ENCODE peak calls at places on chromosomes 16 and 17, in ten cellular contexts. F is iPS-NIHi11; V is AG04449; S is T-cell; R is Ammon's horn; W is fibroblast of the conjunctiva; J is caudate nucleus; G is AG08396; B is fibroblast of lung; L is activated CD4-positive, alpha-beta memory T cell treated with anti-CD3 and anti-CD28 coated beads for 36 hours. M is an unnamed sample.

GRCh38 chr16:66616592-66616991 is 12.1 kb downstream of the CMTM3 start:
- DNase-seq in F (no peak), V (no peak), S (no peak), R (no peak), W (no peak), J (no peak), G (no peak), B (no peak), L (no peak), M (no peak)

GRCh38 chr17:71966459-71967313 is 154.1 kb upstream of the SOX9 start:
- DNase-seq in F (no peak), V (no peak), S (no peak), R (peak), W (no peak), J (no peak), G (no peak), B (no peak), L (no peak), M (no peak)

GRCh38 chr17:80968602-80969029 is 23.0 kb upstream of the CHMP6 start:
- DNase-seq in F (no peak), V (no peak), S (no peak), R (peak), W (no peak), J (no peak), G (peak), B (peak), L (no peak), M (no peak)

GRCh38 chr16:83929811-83930555 is 23.1 kb upstream of the OSGIN1 start:
- DNase-seq in F (no peak), V (no peak), S (no peak), R (no peak), W (no peak), J (no peak), G (no peak), B (no peak), L (no peak), M (no peak)

GRCh38 chr16:10088380-10088793 is 93.8 kb downstream of the GRIN2A start:
- DNase-seq in F (no peak), V (no peak), S (no peak), R (peak), W (peak), J (no peak), G (no peak), B (no peak), L (no peak), M (no peak)

GRCh38 chr16:22764662-22765302 is 49.2 kb upstream of the HS3ST2 start:
- DNase-seq in F (no peak), V (no peak), S (no peak), R (no peak), W (no peak), J (no peak), G (no peak), B (no peak), L (no peak), M (no peak)

GRCh38 chr17:20091161-20092029 is 82.2 kb downstream of the SPECC1 start:
- DNase-seq in F (no peak), V (no peak), S (no peak), R (no peak), W (peak), J (no peak), G (no peak), B (peak), L (no peak), M (no peak)

GRCh38 chr16:73166394-73166971 is 118.6 kb upstream of the ZFHX3 start:
- DNase-seq in F (peak), V (no peak), S (no peak), R (peak), W (no peak), J (no peak), G (peak), B (no peak), L (no peak), M (no peak)

GRCh38 chr17:29086628-29087332 is 43.8 kb downstream of the PIPOX start:
- DNase-seq in F (peak), V (no peak), S (no peak), R (no peak), W (no peak), J (no peak), G (no peak), B (no peak), L (no peak), M (no peak)

GRCh38 chr16:15855704-15856003 is 1.2 kb downstream of the MYH11 start:
- DNase-seq in F (no peak), V (no peak), S (no peak), R (no peak), W (no peak), J (no peak), G (no peak), B (no peak), L (no peak), M (no peak)

GRCh38 chr17:73170921-73171320 is 6.1 kb downstream of the SSTR2 start:
- DNase-seq in F (no peak), V (no peak), S (no peak), R (no peak), W (no peak), J (no peak), G (no peak), B (no peak), L (no peak), M (no peak)

GRCh38 chr16:67528222-67528869 is at the start of gene RIPOR1:
- DNase-seq in F (peak), V (no peak), S (peak), R (peak), W (no peak), J (peak), G (peak), B (no peak), L (peak), M (no peak)

GRCh38 chr16:74740795-74741304 is 33.8 kb downstream of the FA2H start:
- DNase-seq in F (no peak), V (no peak), S (no peak), R (peak), W (no peak), J (peak), G (peak), B (peak), L (no peak), M (no peak)

GRCh38 chr16:70725912-70726828 is 40.3 kb upstream of the MTSS2 start:
- DNase-seq in F (no peak), V (no peak), S (no peak), R (peak), W (no peak), J (peak), G (no peak), B (peak), L (no peak), M (no peak)

GRCh38 chr16:77782694-77783093 is 5.7 kb upstream of the VAT1L start:
- DNase-seq in F (no peak), V (no peak), S (no peak), R (no peak), W (no peak), J (no peak), G (peak), B (peak), L (no peak), M (no peak)

GRCh38 chr17:76356803-76357456 is 3.2 kb upstream of the PRPSAP1 start:
- DNase-seq in F (no peak), V (no peak), S (no peak), R (no peak), W (no peak), J (no peak), G (no peak), B (no peak), L (no peak), M (no peak)

GRCh38 chr17:7479389-7480192 is at the start of gene ZBTB4:
- DNase-seq in F (peak), V (no peak), S (peak), R (peak), W (no peak), J (peak), G (peak), B (peak), L (peak), M (peak)

GRCh38 chr16:58661199-58661830 is 23.3 kb downstream of the SLC38A7 start:
- DNase-seq in F (peak), V (peak), S (no peak), R (peak), W (peak), J (no peak), G (peak), B (peak), L (peak), M (no peak)

GRCh38 chr17:1089915-1090314 is 89.9 kb downstream of the ABR start:
- DNase-seq in F (no peak), V (no peak), S (no peak), R (peak), W (no peak), J (no peak), G (no peak), B (no peak), L (no peak), M (no peak)

GRCh38 chr17:18017958-18018357 is 21.0 kb downstream of the ATPAF2 start:
- DNase-seq in F (no peak), V (no peak), S (no peak), R (no peak), W (no peak), J (no peak), G (no peak), B (no peak), L (no peak), M (no peak)

GRCh38 chr17:67615011-67615561 is 102.7 kb upstream of the NOL11 start:
- DNase-seq in F (no peak), V (no peak), S (no peak), R (peak), W (no peak), J (no peak), G (no peak), B (no peak), L (no peak), M (no peak)

GRCh38 chr16:89046491-89046890 is 47.2 kb upstream of the ACSF3 start:
- DNase-seq in F (no peak), V (no peak), S (no peak), R (no peak), W (no peak), J (no peak), G (no peak), B (no peak), L (no peak), M (no peak)

GRCh38 chr16:56356276-56357241 is 68.8 kb downstream of the AMFR start:
- DNase-seq in F (peak), V (no peak), S (peak), R (peak), W (peak), J (peak), G (peak), B (peak), L (peak), M (peak)

GRCh38 chr17:61974115-61974514 is 46.3 kb upstream of the INTS2 start:
- DNase-seq in F (no peak), V (no peak), S (no peak), R (no peak), W (no peak), J (no peak), G (no peak), B (no peak), L (no peak), M (no peak)

GRCh38 chr17:78575340-78575739 is 1.9 kb downstream of the DNAH17 start:
- DNase-seq in F (no peak), V (no peak), S (no peak), R (no peak), W (no peak), J (no peak), G (no peak), B (no peak), L (no peak), M (no peak)

GRCh38 chr16:56986361-56986760 is 3.0 kb upstream of the NLRC5 start:
- DNase-seq in F (no peak), V (no peak), S (no peak), R (no peak), W (no peak), J (no peak), G (no peak), B (no peak), L (no peak), M (no peak)

GRCh38 chr17:76132574-76133338 is 8.3 kb downstream of the FOXJ1 start:
- DNase-seq in F (peak), V (no peak), S (no peak), R (no peak), W (no peak), J (no peak), G (no peak), B (no peak), L (no peak), M (no peak)

GRCh38 chr16:2969545-2970521 is 685 bp downstream of the PAQR4 start:
- DNase-seq in F (peak), V (no peak), S (peak), R (peak), W (peak), J (peak), G (peak), B (peak), L (peak), M (peak)

GRCh38 chr16:19119564-19119963 is 5.8 kb downstream of the ITPRIPL2 start:
- DNase-seq in F (no peak), V (peak), S (no peak), R (no peak), W (peak), J (no peak), G (peak), B (peak), L (no peak), M (no peak)

GRCh38 chr17:42526031-42526444 is 10.0 kb upstream of the NAGLU start:
- DNase-seq in F (no peak), V (no peak), S (no peak), R (no peak), W (no peak), J (no peak), G (no peak), B (peak), L (no peak), M (no peak)

GRCh38 chr16:10421596-10421995 is 35.7 kb downstream of the ATF7IP2 start:
- DNase-seq in F (no peak), V (no peak), S (no peak), R (no peak), W (no peak), J (no peak), G (no peak), B (no peak), L (no peak), M (no peak)

GRCh38 chr17:73283841-73284282 is 22.2 kb upstream of the CPSF4L start:
- DNase-seq in F (peak), V (no peak), S (no peak), R (peak), W (no peak), J (no peak), G (no peak), B (no peak), L (no peak), M (no peak)

GRCh38 chr17:83008526-83008925 is 70.9 kb upstream of the METRNL start:
- DNase-seq in F (no peak), V (no peak), S (no peak), R (no peak), W (no peak), J (no peak), G (no peak), B (no peak), L (no peak), M (no peak)

GRCh38 chr16:67268136-67268579 is 11.2 kb upstream of the PLEKHG4 start:
- DNase-seq in F (no peak), V (no peak), S (no peak), R (no peak), W (peak), J (no peak), G (peak), B (peak), L (no peak), M (no peak)

GRCh38 chr16:82414476-82414875 is 212.3 kb upstream of the CDH13 start:
- DNase-seq in F (no peak), V (no peak), S (no peak), R (no peak), W (no peak), J (no peak), G (no peak), B (no peak), L (no peak), M (no peak)

GRCh38 chr16:87963400-87963799 is 12.2 kb downstream of the BANP start:
- DNase-seq in F (no peak), V (no peak), S (peak), R (no peak), W (no peak), J (no peak), G (peak), B (peak), L (peak), M (peak)

GRCh38 chr17:76383645-76384221 is 676 bp upstream of the SPHK1 start:
- DNase-seq in F (peak), V (no peak), S (peak), R (no peak), W (no peak), J (no peak), G (peak), B (no peak), L (peak), M (peak)

GRCh38 chr17:78144146-78144719 is 2.0 kb upstream of the C17orf99 start:
- DNase-seq in F (no peak), V (no peak), S (no peak), R (peak), W (peak), J (no peak), G (peak), B (peak), L (no peak), M (no peak)

GRCh38 chr16:67879936-67880335 is 4.7 kb upstream of the NRN1L start:
- DNase-seq in F (no peak), V (no peak), S (no peak), R (no peak), W (no peak), J (no peak), G (no peak), B (no peak), L (no peak), M (no peak)